ENCODE peak calls at places on chromosomes 2 and 18, in ten cellular contexts. P is endothelial cell, R is AG10803, W is colonic mucosa, T is fibroblast of the aortic adventitia, X is body of pancreas, O is HFFc6, Z is IMR-90, H is mesothelial cell of epicardium, L is heart right ventricle. E is an unnamed sample.

GRCh38 chr18:48781990-48782368 is 168.8 kb downstream of the SMAD7 start:
- DNase-seq in T (no peak), P (no peak), W (no peak), X (no peak), O (no peak), H (no peak), L (no peak), Z (no peak), R (no peak), E (no peak)

GRCh38 chr2:72527424-72527823 is 298.4 kb downstream of the EXOC6B start:
- DNase-seq in T (peak), X (no peak), R (peak), W (no peak), O (no peak), H (no peak), L (no peak), P (no peak), Z (no peak), E (no peak)

GRCh38 chr2:111946294-111947114 is 48.1 kb downstream of the MERTK start:
- DNase-seq in T (peak), H (no peak), W (peak), P (no peak), Z (peak), X (peak), R (peak), O (peak), L (no peak), E (peak)

GRCh38 chr2:189751080-189751658 is 11.4 kb downstream of the OSGEPL1 start:
- DNase-seq in Z (peak), T (peak), X (peak), H (no peak), P (peak), W (peak), L (no peak), O (peak), R (peak), E (peak)

GRCh38 chr2:43124667-43125057 is 101.7 kb downstream of the ZFP36L2 start:
- DNase-seq in X (no peak), R (no peak), H (no peak), L (no peak), T (no peak), P (no peak), Z (no peak), O (no peak), W (no peak), E (peak)

GRCh38 chr18:60445341-60445740 is 72.8 kb upstream of the MC4R start:
- DNase-seq in T (peak), X (no peak), W (no peak), O (peak), Z (peak), H (no peak), P (no peak), R (peak), L (no peak), E (no peak)

GRCh38 chr2:165471349-165471975 is 2.0 kb downstream of the CSRNP3 start:
- DNase-seq in L (no peak), Z (no peak), X (no peak), H (no peak), P (no peak), W (no peak), T (peak), R (no peak), O (no peak), E (no peak)

GRCh38 chr18:78713064-78713463 is 266.6 kb upstream of the SALL3 start:
- DNase-seq in P (no peak), T (no peak), Z (no peak), O (no peak), W (no peak), L (no peak), X (no peak), R (no peak), H (no peak), E (peak)

GRCh38 chr18:57273194-57273593 is 79.2 kb upstream of the ST8SIA3 start:
- DNase-seq in T (no peak), X (no peak), P (no peak), Z (no peak), H (no peak), L (no peak), W (no peak), R (no peak), O (no peak), E (peak)

GRCh38 chr18:36624451-36625167 is 204.2 kb downstream of the TPGS2 start:
- DNase-seq in X (no peak), L (no peak), T (no peak), P (no peak), R (no peak), W (no peak), O (no peak), Z (no peak), H (no peak), E (no peak)

GRCh38 chr2:219439518-219439917 is 4.9 kb downstream of the SPEG start:
- DNase-seq in W (no peak), O (no peak), L (no peak), T (no peak), X (no peak), H (no peak), Z (no peak), P (no peak), R (no peak), E (no peak)

GRCh38 chr2:55153564-55154315 is 78.4 kb downstream of the CLHC1 start:
- DNase-seq in Z (no peak), L (no peak), X (no peak), P (no peak), T (no peak), H (no peak), W (no peak), R (no peak), O (no peak), E (no peak)

GRCh38 chr2:127897531-127898187 is 11.9 kb upstream of the AMMECR1L start:
- DNase-seq in T (no peak), H (no peak), R (no peak), P (no peak), Z (no peak), O (no peak), W (no peak), X (no peak), L (no peak), E (no peak)

GRCh38 chr2:113341191-113341590 is 62.5 kb upstream of the PAX8 start:
- DNase-seq in O (no peak), W (no peak), R (no peak), H (no peak), L (no peak), T (no peak), Z (no peak), X (no peak), P (no peak), E (no peak)

GRCh38 chr2:42835577-42836371 is 43.4 kb upstream of the HAAO start:
- DNase-seq in H (peak), Z (peak), X (peak), R (peak), W (no peak), T (peak), O (peak), P (no peak), L (no peak), E (no peak)

GRCh38 chr18:73563345-73563744 is 584.3 kb downstream of the FBXO15 start:
- DNase-seq in H (no peak), X (no peak), Z (peak), P (no peak), W (no peak), T (peak), R (peak), O (peak), L (no peak), E (no peak)

GRCh38 chr2:216799873-216800421 is 59.9 kb downstream of the TNP1 start:
- DNase-seq in H (no peak), Z (peak), L (no peak), X (no peak), O (peak), W (peak), P (no peak), R (peak), T (peak), E (no peak)

DNA sequence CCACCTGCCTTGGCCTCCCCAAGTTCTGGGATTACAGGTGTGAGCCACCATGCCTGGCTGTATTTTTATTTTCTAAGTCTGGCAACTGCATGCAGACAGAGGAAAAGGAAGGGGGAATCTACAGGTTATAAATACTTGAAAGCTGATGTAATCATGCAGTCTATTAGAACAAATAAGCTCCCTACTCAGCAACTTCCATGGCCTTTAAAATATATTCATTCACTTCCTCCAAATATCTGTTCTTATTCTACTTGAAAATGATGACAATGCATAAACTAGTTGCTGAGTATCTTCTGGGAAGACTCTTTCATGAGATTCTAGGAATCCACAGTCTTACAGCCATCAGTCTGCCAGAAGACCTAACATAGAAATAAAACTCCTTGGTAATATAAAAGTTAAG is 66.9 kb upstream of the NCKAP5 start:
- DNase-seq in O (no peak), Z (peak), P (no peak), W (no peak), R (no peak), X (no peak), H (no peak), T (no peak), L (no peak), E (no peak)
- TF ChIP-seq CTCF in O (no peak), Z (no peak), P (no peak), W (no peak), R (no peak), X (no peak), H (no peak), T (no peak), L (no peak), E (no peak)

DNA sequence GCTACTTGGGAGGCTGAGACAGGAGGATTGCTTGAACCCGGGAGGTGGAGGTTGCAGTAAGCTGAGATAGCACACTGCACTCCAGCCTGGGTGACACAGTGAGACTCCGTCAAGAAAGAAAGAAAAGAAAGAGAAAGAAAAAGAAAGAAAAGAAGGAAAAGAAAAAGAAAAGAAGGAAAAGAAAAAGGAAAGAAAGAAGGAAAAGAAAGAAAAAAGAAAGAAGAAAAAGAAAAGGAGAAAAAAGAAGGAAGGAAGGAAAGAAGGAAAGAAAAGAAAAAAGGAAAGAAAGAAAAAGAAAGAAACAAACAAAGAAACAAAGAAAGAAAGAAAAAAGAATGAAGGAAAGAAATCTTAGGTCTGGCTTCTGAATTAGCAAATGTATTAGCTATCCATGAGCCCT is 150.4 kb downstream of the TMEM163 start:
- DNase-seq in O (no peak), Z (no peak), H (no peak), W (no peak), P (no peak), X (no peak), R (no peak), T (no peak), L (no peak), E (no peak)
- TF ChIP-seq CTCF in O (no peak), Z (no peak), H (no peak), W (no peak), P (no peak), X (no peak), R (no peak), T (no peak), L (no peak), E (no peak)

DNA sequence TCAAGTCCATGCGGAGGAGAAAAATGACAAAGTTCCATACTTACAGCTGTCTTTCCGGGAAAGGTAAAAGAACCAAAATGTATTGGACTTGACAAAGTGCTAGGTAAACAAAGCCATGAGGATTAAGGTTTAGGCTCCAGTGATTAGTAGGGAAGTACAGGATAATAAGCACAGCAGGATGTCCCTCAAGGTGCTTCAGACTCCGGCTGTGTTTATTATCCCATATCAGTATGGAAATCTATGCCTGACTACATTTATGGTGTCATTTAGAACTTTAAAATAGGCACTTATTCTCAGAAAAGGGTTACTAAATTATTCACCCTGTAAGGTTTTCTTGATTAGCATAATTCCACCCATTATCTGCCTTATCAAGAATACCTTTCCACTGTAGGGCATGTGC is 136.3 kb upstream of the CCDC68 start:
- DNase-seq in X (no peak), O (no peak), W (no peak), R (no peak), P (no peak), Z (no peak), H (no peak), L (no peak), T (no peak), E (no peak)
- TF ChIP-seq CTCF in X (no peak), O (no peak), W (no peak), R (no peak), P (no peak), Z (no peak), H (no peak), L (no peak), T (no peak), E (no peak)

GRCh38 chr2:28148000-28148399 is 244.7 kb upstream of the FOSL2 start:
- DNase-seq in R (no peak), L (no peak), X (no peak), H (no peak), O (no peak), T (no peak), W (no peak), P (no peak), Z (no peak), E (no peak)

GRCh38 chr2:28148566-28148965 is 244.1 kb upstream of the FOSL2 start:
- DNase-seq in T (no peak), Z (no peak), H (no peak), X (no peak), L (no peak), O (no peak), W (no peak), P (no peak), R (no peak), E (no peak)

GRCh38 chr2:28150994-28151393 is 241.7 kb upstream of the FOSL2 start:
- DNase-seq in R (no peak), T (no peak), P (no peak), H (no peak), W (no peak), Z (no peak), X (no peak), O (no peak), L (no peak), E (no peak)

GRCh38 chr2:28152585-28153284 is 239.9 kb upstream of the FOSL2 start:
- DNase-seq in T (peak), X (no peak), W (no peak), O (no peak), L (no peak), H (no peak), R (peak), Z (peak), P (no peak), E (no peak)

DNA sequence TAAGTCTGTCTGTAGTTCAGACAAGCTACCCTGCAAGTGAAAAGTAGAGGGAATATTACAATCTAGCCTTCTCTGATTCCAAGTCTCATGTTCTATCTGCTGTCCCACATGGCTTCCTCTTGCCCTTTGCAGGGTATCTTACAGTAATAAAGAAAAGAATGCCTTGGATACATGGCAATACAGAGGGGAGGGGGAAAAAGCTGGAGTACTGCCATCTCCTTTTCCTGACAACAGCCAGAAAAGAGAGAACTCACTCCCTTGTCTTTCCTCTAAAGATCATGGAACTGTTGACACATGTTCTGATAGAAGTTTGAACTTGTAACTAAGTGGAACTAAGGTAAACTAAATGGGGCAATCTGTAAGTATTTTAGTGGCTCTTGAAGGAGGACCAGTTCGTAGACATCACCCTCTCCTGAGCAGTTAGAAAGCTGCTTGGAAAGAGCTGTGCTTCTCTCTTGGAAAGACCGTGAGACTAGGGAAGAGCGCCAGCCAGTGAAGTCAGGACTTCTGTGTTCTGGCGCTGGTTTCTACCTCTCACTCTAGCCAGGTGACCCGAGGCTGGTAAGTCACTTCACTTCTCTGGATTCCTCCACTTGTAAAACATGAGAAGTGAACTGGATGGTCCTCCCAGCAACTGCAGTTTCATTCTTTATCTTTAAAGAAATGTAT is 242.3 kb upstream of the FOSL2 start:
- DNase-seq in O (no peak), P (no peak), H (no peak), W (no peak), X (peak), Z (no peak), R (no peak), T (peak), L (no peak), E (no peak)
- TF ChIP-seq CTCF in O (no peak), P (no peak), H (no peak), W (no peak), X (no peak), Z (no peak), R (no peak), T (no peak), L (no peak), E (no peak)

E was measured in Caco-2.